ENCODE peak calls at places on chromosome 18, in four cellular contexts. R is brain microvascular endothelial cell, I is gastrocnemius medialis, D is foreskin fibroblast. K is an unnamed sample.

GRCh38 chr18:2939317-2939716 is 73.6 kb downstream of the LPIN2 start:
- DNase-seq in R (no peak), I (no peak), D (no peak), K (no peak)

GRCh38 chr18:32909798-32910561 is 137.2 kb upstream of the KLHL14 start:
- DNase-seq in R (no peak), D (no peak), I (no peak), K (no peak)

GRCh38 chr18:39770399-39770798 is 2184.6 kb upstream of the PIK3C3 start:
- DNase-seq in I (no peak), D (no peak), R (no peak), K (no peak)

GRCh38 chr18:27004056-27004829 is 138.7 kb upstream of the AQP4 start:
- DNase-seq in R (peak), I (no peak), D (no peak), K (no peak)

GRCh38 chr18:22170421-22171262 is 1.3 kb downstream of the GATA6 start:
- DNase-seq in I (no peak), R (peak), D (peak), K (no peak)

GRCh38 chr18:36496022-36496421 is 198.5 kb downstream of the FHOD3 start:
- DNase-seq in I (no peak), R (no peak), D (no peak), K (no peak)

GRCh38 chr18:23212161-23212560 is 76.9 kb downstream of the CABLES1 start:
- DNase-seq in D (no peak), I (no peak), R (no peak), K (no peak)

GRCh38 chr18:68428026-68428425 is 286.9 kb downstream of the TMX3 start:
- DNase-seq in D (peak), I (no peak), R (peak), K (peak)

GRCh38 chr18:2826581-2826980 is 20.2 kb upstream of the EMILIN2 start:
- DNase-seq in R (no peak), I (peak), D (peak), K (no peak)

GRCh38 chr18:55048892-55049291 is 89.6 kb upstream of the CCDC68 start:
- DNase-seq in I (no peak), R (no peak), D (peak), K (no peak)

GRCh38 chr18:2881088-2881487 is 34.3 kb downstream of the EMILIN2 start:
- DNase-seq in I (no peak), R (no peak), D (peak), K (no peak)

GRCh38 chr18:48348739-48349138 is 60.4 kb downstream of the ZBTB7C start:
- DNase-seq in D (no peak), R (no peak), I (no peak), K (no peak)

GRCh38 chr18:7593194-7593819 is 26.2 kb downstream of the PTPRM start:
- DNase-seq in R (no peak), I (no peak), D (no peak), K (no peak)

GRCh38 chr18:79717555-79718074 is 38.0 kb downstream of the CTDP1 start:
- DNase-seq in D (no peak), R (no peak), I (no peak), K (no peak)

GRCh38 chr18:43303376-43303775 is 26.1 kb upstream of the SYT4 start:
- DNase-seq in R (no peak), I (no peak), D (no peak), K (no peak)

GRCh38 chr18:46294325-46294724 is 190.1 kb downstream of the HAUS1 start:
- DNase-seq in D (no peak), I (no peak), R (no peak), K (no peak)

GRCh38 chr18:26383454-26384270 is 157.4 kb downstream of the TAF4B start:
- DNase-seq in D (peak), I (no peak), R (peak), K (peak)

GRCh38 chr18:24560511-24560981 is 100.1 kb downstream of the HRH4 start:
- DNase-seq in R (no peak), D (no peak), I (no peak), K (no peak)

GRCh38 chr18:23106575-23106974 is 28.7 kb upstream of the CABLES1 start:
- DNase-seq in D (peak), R (peak), I (no peak), K (peak)

GRCh38 chr18:8091042-8091441 is 518.2 kb upstream of the RAB12 start:
- DNase-seq in D (peak), R (no peak), I (no peak), K (no peak)

GRCh38 chr18:154151-154550 is 4.2 kb upstream of the USP14 start:
- DNase-seq in D (peak), R (peak), I (no peak), K (no peak)

GRCh38 chr18:36692331-36692730 is 136.5 kb downstream of the TPGS2 start:
- DNase-seq in R (no peak), D (peak), I (no peak), K (peak)

GRCh38 chr18:49362431-49362830 is 98.0 kb downstream of the DYM start:
- DNase-seq in D (no peak), I (no peak), R (no peak), K (no peak)

GRCh38 chr18:24063121-24063731 is 48.7 kb downstream of the TTC39C start:
- DNase-seq in I (no peak), D (peak), R (peak), K (no peak)

GRCh38 chr18:50465211-50466153 is 90.6 kb downstream of the SKA1 start:
- DNase-seq in I (peak), R (no peak), D (no peak), K (no peak)

GRCh38 chr18:25144835-25145234 is 207.1 kb downstream of the ZNF521 start:
- DNase-seq in D (peak), I (no peak), R (peak), K (peak)

GRCh38 chr18:63160172-63160995 is 159.2 kb downstream of the BCL2 start:
- DNase-seq in R (no peak), D (no peak), I (no peak), K (no peak)

GRCh38 chr18:73365018-73365417 is 497.2 kb upstream of the NETO1 start:
- DNase-seq in D (peak), I (no peak), R (peak), K (peak)

DNA sequence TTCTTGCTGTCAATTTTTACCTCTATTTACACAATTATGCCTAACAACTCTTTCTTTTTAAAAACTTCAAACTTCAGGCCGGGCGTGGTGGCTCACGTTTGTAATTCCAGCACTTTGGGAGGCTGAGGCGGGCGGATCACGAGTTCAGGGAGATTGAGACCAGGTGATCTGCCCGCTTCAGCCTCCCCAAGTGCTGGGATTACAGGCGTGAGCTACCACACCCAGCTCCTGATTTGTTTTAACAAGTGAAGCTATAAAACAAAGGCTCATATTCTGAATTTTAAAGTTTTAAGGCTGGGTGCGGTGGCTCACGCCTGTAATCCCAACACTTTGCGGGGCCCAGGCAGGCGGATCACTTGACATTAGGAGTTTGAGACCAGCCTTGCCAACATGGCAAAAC is 15.5 kb downstream of the PTPN2 start:
- DNase-seq in I (no peak), D (no peak), R (no peak), K (no peak)
- H3K4me3 ChIP-seq in I (no peak), D (no peak), R (no peak), K (no peak)

GRCh38 chr18:5596585-5596984 is 52.8 kb upstream of the EPB41L3 start:
- DNase-seq in I (no peak), R (no peak), D (no peak), K (no peak)

GRCh38 chr18:5601188-5601624 is 57.4 kb upstream of the EPB41L3 start:
- DNase-seq in D (no peak), I (no peak), R (no peak), K (no peak)

GRCh38 chr18:5603153-5603552 is 59.4 kb upstream of the EPB41L3 start:
- DNase-seq in I (no peak), R (no peak), D (no peak), K (no peak)

GRCh38 chr18:5604778-5605177 is 61.0 kb upstream of the EPB41L3 start:
- DNase-seq in I (no peak), D (no peak), R (no peak), K (no peak)

DNA sequence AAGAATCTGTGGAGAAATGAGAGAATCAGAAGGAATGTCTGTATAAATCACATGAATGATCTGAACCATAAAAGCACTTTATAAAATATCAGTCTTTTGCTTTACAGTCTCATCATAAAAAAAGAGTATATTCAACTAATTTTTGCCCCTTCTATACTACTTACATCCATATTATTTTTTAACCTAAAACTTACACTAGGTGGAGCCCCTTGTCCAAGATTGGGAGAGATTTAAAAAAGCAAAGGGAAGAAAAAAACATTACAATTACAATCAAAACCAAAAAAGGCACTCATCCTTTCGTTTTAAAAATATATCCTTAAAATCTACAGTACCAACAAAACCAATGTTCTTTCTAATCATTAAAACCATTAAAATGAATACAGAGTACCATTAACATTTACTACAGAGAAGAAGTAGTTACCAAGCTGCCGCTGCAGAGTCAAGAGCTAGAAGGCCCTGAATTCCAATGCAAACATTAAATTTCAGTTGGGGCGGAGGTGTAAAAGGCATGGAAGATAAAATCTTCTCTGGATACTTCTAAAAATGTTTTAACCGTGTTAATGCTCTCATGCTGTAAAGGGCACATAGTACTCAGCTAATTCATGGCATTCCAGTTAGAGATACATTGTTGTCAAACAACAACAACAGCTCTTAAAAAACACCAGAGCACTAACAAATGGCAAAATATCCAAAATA is 56.7 kb upstream of the EPB41L3 start:
- DNase-seq in D (no peak), R (no peak), I (no peak), K (no peak)
- TF ChIP-seq CTCF in D (peak), R (peak), I (peak), K (peak)

GRCh38 chr18:58222439-58223125 is 178.6 kb downstream of the NEDD4L start:
- DNase-seq in R (no peak), D (peak), I (no peak), K (no peak)

GRCh38 chr18:58225101-58225500 is 181.1 kb downstream of the NEDD4L start:
- DNase-seq in D (peak), R (no peak), I (no peak), K (no peak)

GRCh38 chr18:58223717-58224424 is 179.8 kb downstream of the NEDD4L start:
- DNase-seq in D (peak), I (peak), R (peak), K (peak)

GRCh38 chr18:58226476-58226875 is 182.4 kb downstream of the NEDD4L start:
- DNase-seq in I (no peak), R (no peak), D (no peak), K (no peak)

GRCh38 chr18:58224425-58224750 is 180.4 kb downstream of the NEDD4L start:
- DNase-seq in D (no peak), I (no peak), R (no peak), K (no peak)
- H3K4me3 ChIP-seq in D (peak), I (no peak), R (peak), K (no peak)

GRCh38 chr18:30086351-30086750 is 956.2 kb downstream of the DSC3 start:
- DNase-seq in D (no peak), R (no peak), I (no peak), K (no peak)

DNA sequence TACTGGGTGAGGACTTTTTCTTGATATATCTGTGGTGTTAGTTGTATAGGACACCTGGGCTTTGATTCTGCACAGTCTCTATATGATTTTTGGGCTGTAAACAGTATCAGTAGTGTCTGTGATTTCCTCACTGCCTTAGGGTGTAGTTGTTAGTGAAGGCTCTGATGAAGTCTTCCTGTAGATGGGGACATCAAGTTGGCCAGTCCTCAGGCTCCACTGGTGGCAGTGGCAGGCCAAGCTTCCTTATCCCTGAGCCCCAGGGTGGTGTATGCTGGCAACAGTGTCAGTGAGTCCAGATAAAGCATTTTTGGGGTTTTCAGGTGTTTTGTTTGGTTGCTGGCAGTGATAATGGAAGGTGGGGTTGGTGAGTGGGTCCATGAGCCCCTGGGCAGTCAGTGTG is 961.4 kb downstream of the DSC3 start:
- DNase-seq in R (no peak), I (no peak), D (no peak), K (no peak)
- TF ChIP-seq CTCF in R (peak), I (no peak), D (no peak), K (no peak)

GRCh38 chr18:9647496-9648323 is 33.4 kb upstream of the PPP4R1 start:
- DNase-seq in R (no peak), I (no peak), D (no peak), K (no peak)
- H3K4me3 ChIP-seq in R (no peak), I (no peak), D (no peak), K (no peak)

GRCh38 chr18:74695170-74695569 is 97.5 kb downstream of the ZNF407 start:
- DNase-seq in D (no peak), R (no peak), I (no peak), K (no peak)

GRCh38 chr18:74689251-74689650 is 91.6 kb downstream of the ZNF407 start:
- DNase-seq in I (no peak), D (peak), R (peak), K (peak)

GRCh38 chr18:74694436-74694835 is 96.8 kb downstream of the ZNF407 start:
- DNase-seq in R (no peak), D (no peak), I (peak), K (no peak)

GRCh38 chr18:74692367-74693013 is 94.8 kb downstream of the ZNF407 start:
- DNase-seq in I (no peak), R (no peak), D (no peak), K (no peak)
- TF ChIP-seq CTCF in I (no peak), R (no peak), D (no peak), K (no peak)